ENCODE peak calls at places on chromosomes 4 and X, in five cellular contexts. J is A172, F is MCF 10A, P is T-helper 9 cell, H is NCI-H345. W is an unnamed sample.

GRCh38 chr4:2406406-2406805 is 12.0 kb downstream of the ZFYVE28 start:
- DNase-seq in J (no peak), F (no peak), H (no peak), P (no peak), W (no peak)

GRCh38 chr4:138104462-138104775 is 137.7 kb downstream of the SLC7A11 start:
- DNase-seq in H (no peak), P (no peak), F (no peak), J (no peak), W (no peak)

GRCh38 chrX:22060451-22060940 is 28.4 kb downstream of the PHEX start:
- DNase-seq in F (peak; percentile 32), H (no peak), P (no peak), J (peak; percentile 66), W (peak; percentile 51)

GRCh38 chr4:16199132-16199531 is 27.1 kb downstream of the TAPT1 start:
- DNase-seq in H (no peak), F (peak; percentile 22), P (no peak), J (peak; percentile 18), W (no peak)

GRCh38 chr4:117773067-117773946 is 261.0 kb upstream of the NDST3 start:
- DNase-seq in F (no peak), J (peak; percentile 18), P (no peak), H (no peak), W (no peak)

GRCh38 chr4:105306158-105306781 is 159.6 kb downstream of the TET2 start:
- DNase-seq in P (no peak), J (peak; percentile 1), H (no peak), F (peak; percentile 32), W (peak; percentile 38)

GRCh38 chr4:132526652-132527051 is 622.4 kb upstream of the PCDH10 start:
- DNase-seq in H (no peak), F (no peak), J (no peak), P (no peak), W (no peak)

GRCh38 chr4:120671538-120671937 is 251.0 kb downstream of the PRDM5 start:
- DNase-seq in J (no peak), H (no peak), F (no peak), P (no peak), W (no peak)

GRCh38 chr4:183728223-183729068 is 69.4 kb downstream of the TRAPPC11 start:
- DNase-seq in F (no peak), J (no peak), H (no peak), P (no peak), W (no peak)

GRCh38 chrX:42694260-42694815 is 83.6 kb downstream of the PPP1R2C start:
- DNase-seq in J (peak; percentile 1), P (no peak), H (no peak), F (peak; percentile 30), W (peak; percentile 1)

GRCh38 chrX:43703211-43703791 is 47.2 kb downstream of the MAOA start:
- DNase-seq in P (no peak), F (peak; percentile 67), J (peak; percentile 78), H (no peak), W (no peak)

GRCh38 chrX:15468036-15468435 is 25.1 kb downstream of the PIR start:
- DNase-seq in J (peak; percentile 14), H (peak; percentile 2), P (no peak), F (peak; percentile 67), W (no peak)

GRCh38 chr4:81457345-81457744 is 14.4 kb downstream of the RASGEF1B start:
- DNase-seq in P (no peak), F (no peak), H (no peak), J (no peak), W (no peak)

GRCh38 chr4:153566751-153567150 is 100.6 kb downstream of the TMEM131L start:
- DNase-seq in H (no peak), J (no peak), P (no peak), F (no peak), W (no peak)

GRCh38 chr4:10582059-10582686 is 102.4 kb downstream of the CLNK start:
- DNase-seq in P (no peak), F (peak; percentile 69), J (peak; percentile 27), H (peak; percentile 32), W (no peak)

GRCh38 chr4:7774301-7775019 is 165.2 kb downstream of the AFAP1 start:
- DNase-seq in J (no peak), H (no peak), F (no peak), P (no peak), W (no peak)

GRCh38 chr4:25552580-25553271 is 102.9 kb upstream of the SLC34A2 start:
- DNase-seq in F (peak; percentile 24), J (no peak), H (no peak), P (no peak), W (no peak)

GRCh38 chr4:8035371-8035780 is 95.7 kb upstream of the AFAP1 start:
- DNase-seq in J (peak; percentile 87), H (peak; percentile 79), F (no peak), P (no peak), W (no peak)

GRCh38 chr4:122003335-122003734 is 51.5 kb upstream of the TRPC3 start:
- DNase-seq in P (no peak), H (peak; percentile 2), F (peak; percentile 49), J (peak; percentile 18), W (no peak)

GRCh38 chr4:131632877-131633276 is 1516.2 kb upstream of the PCDH10 start:
- DNase-seq in H (no peak), F (no peak), P (no peak), J (no peak), W (no peak)

GRCh38 chrX:41594634-41595033 is 94.1 kb upstream of the GPR34 start:
- DNase-seq in J (no peak), H (no peak), F (no peak), P (no peak), W (no peak)

GRCh38 chr4:129583868-129584267 is 487.9 kb downstream of the C4orf33 start:
- DNase-seq in P (no peak), H (no peak), J (peak; percentile 1), F (peak; percentile 58), W (no peak)

GRCh38 chrX:21840199-21840557 is 761 bp downstream of the MBTPS2 start:
- DNase-seq in H (peak; percentile 2), P (no peak), F (no peak), J (peak; percentile 5), W (peak; percentile 83)

GRCh38 chrX:39372126-39372525 is 570.9 kb downstream of the MID1IP1 start:
- DNase-seq in H (no peak), P (no peak), J (no peak), F (no peak), W (no peak)

W was measured in T-helper 2 cell.